ENCODE peak calls at places on chromosomes 6 and 20, in nine cellular contexts. X, B, T, Y, H, J, C, N and R are unnamed samples.

GRCh38 chr6:149043476-149044130 is 273.9 kb upstream of the TAB2 start:
- DNase-seq in J (no peak), N (peak), T (no peak), X (no peak), B (no peak), H (no peak), Y (peak), C (peak), R (no peak)

GRCh38 chr6:43120938-43121913 is 45.1 kb downstream of the PTK7 start:
- DNase-seq in H (peak), T (peak), C (no peak), X (peak), N (peak), B (peak), Y (peak), J (no peak), R (peak)

GRCh38 chr20:2658414-2659354 is 5.3 kb downstream of the IDH3B start:
- DNase-seq in H (no peak), X (no peak), N (peak), Y (no peak), C (peak), B (no peak), J (no peak), T (no peak), R (no peak)

GRCh38 chr6:169990095-169991030 is 238.9 kb downstream of the ERMARD start:
- DNase-seq in J (peak), H (no peak), T (no peak), B (no peak), X (no peak), Y (no peak), N (no peak), C (no peak), R (peak)

GRCh38 chr6:55713411-55713810 is 134.4 kb upstream of the HMGCLL1 start:
- DNase-seq in C (peak), X (no peak), T (no peak), B (no peak), H (peak), J (no peak), Y (no peak), N (peak), R (no peak)

GRCh38 chr6:34990971-34991560 is 102.0 kb downstream of the ANKS1A start:
- DNase-seq in X (no peak), Y (peak), N (no peak), H (peak), J (no peak), B (no peak), C (no peak), T (no peak), R (no peak)

GRCh38 chr20:1301031-1301529 is 27.9 kb downstream of the SDCBP2 start:
- DNase-seq in N (peak), B (no peak), Y (peak), C (no peak), T (no peak), X (no peak), H (peak), J (peak), R (no peak)

GRCh38 chr6:169368200-169368599 is 114.6 kb upstream of the THBS2 start:
- DNase-seq in H (no peak), B (no peak), J (no peak), X (no peak), Y (no peak), T (no peak), C (no peak), N (no peak), R (no peak)

GRCh38 chr6:34447381-34447780 is 18.5 kb upstream of the PACSIN1 start:
- DNase-seq in X (no peak), J (no peak), C (no peak), B (no peak), H (no peak), N (no peak), T (no peak), Y (no peak), R (no peak)

GRCh38 chr20:37574199-37574890 is 46.7 kb upstream of the BLCAP start:
- DNase-seq in N (no peak), H (no peak), Y (peak), C (no peak), X (no peak), T (no peak), J (no peak), B (no peak), R (no peak)

GRCh38 chr20:41051426-41051825 is 22.8 kb downstream of the TOP1 start:
- DNase-seq in H (no peak), T (no peak), J (no peak), C (no peak), B (no peak), Y (no peak), N (no peak), X (no peak), R (no peak)

GRCh38 chr20:8330785-8331699 is 199.0 kb downstream of the PLCB1 start:
- DNase-seq in B (no peak), T (no peak), C (peak), X (peak), N (no peak), J (no peak), Y (no peak), H (no peak), R (no peak)

GRCh38 chr6:168871535-168872106 is 382.0 kb downstream of the THBS2 start:
- DNase-seq in H (no peak), T (no peak), B (no peak), Y (no peak), J (no peak), N (no peak), X (no peak), C (no peak), R (no peak)

GRCh38 chr6:19841181-19841580 is 4.0 kb downstream of the ID4 start:
- DNase-seq in B (no peak), N (no peak), H (no peak), Y (no peak), X (no peak), C (no peak), J (no peak), T (no peak), R (no peak)

GRCh38 chr20:44295995-44296394 is 15.0 kb downstream of the FITM2 start:
- DNase-seq in Y (no peak), B (no peak), H (no peak), X (no peak), T (no peak), N (no peak), J (no peak), C (no peak), R (no peak)

GRCh38 chr6:148758492-148758891 is 11.7 kb downstream of the UST start:
- DNase-seq in C (no peak), H (no peak), T (no peak), B (no peak), Y (no peak), J (peak), X (peak), N (no peak), R (no peak)

GRCh38 chr6:41367700-41368099 is 32.3 kb downstream of the NCR2 start:
- DNase-seq in Y (peak), N (peak), C (peak), X (no peak), J (no peak), T (peak), B (no peak), H (peak), R (no peak)

GRCh38 chr6:27290850-27291208 is 21.2 kb downstream of the POM121L2 start:
- DNase-seq in Y (no peak), N (no peak), H (no peak), T (no peak), B (no peak), X (no peak), C (no peak), J (no peak), R (no peak)

GRCh38 chr6:147201885-147202515 is 2.2 kb upstream of the STXBP5 start:
- DNase-seq in B (peak), Y (peak), H (peak), N (peak), J (no peak), T (no peak), X (no peak), C (peak), R (no peak)

GRCh38 chr20:41678799-41679198 is 60.6 kb upstream of the CHD6 start:
- DNase-seq in Y (no peak), C (no peak), T (no peak), X (no peak), H (no peak), B (no peak), N (no peak), J (no peak), R (no peak)

GRCh38 chr20:63587781-63588591 is 13.9 kb upstream of the HELZ2 start:
- DNase-seq in N (no peak), Y (no peak), X (no peak), T (no peak), C (no peak), H (no peak), B (no peak), J (no peak), R (peak)

GRCh38 chr20:40958598-40958997 is 70.0 kb upstream of the TOP1 start:
- DNase-seq in T (peak), H (no peak), B (peak), X (no peak), J (no peak), N (no peak), C (no peak), Y (no peak), R (no peak)

GRCh38 chr6:13194852-13195251 is 133.5 kb downstream of the TBC1D7 start:
- DNase-seq in B (peak), J (no peak), H (peak), C (peak), Y (peak), T (no peak), N (peak), X (peak), R (no peak)

GRCh38 chr6:169289671-169290408 is 36.2 kb upstream of the THBS2 start:
- DNase-seq in H (peak), C (no peak), X (no peak), T (no peak), Y (no peak), B (no peak), J (no peak), N (no peak), R (no peak)

GRCh38 chr6:30202366-30202765 is 10.8 kb downstream of the TRIM26 start:
- DNase-seq in H (no peak), X (no peak), C (no peak), Y (no peak), B (no peak), J (no peak), T (no peak), N (no peak), R (no peak)

GRCh38 chr20:38723069-38723981 is 961 bp upstream of the SLC32A1 start:
- DNase-seq in C (no peak), B (no peak), J (no peak), H (no peak), Y (no peak), T (no peak), X (no peak), N (no peak), R (peak)

GRCh38 chr6:7107578-7108195 is at the start of gene RREB1:
- DNase-seq in T (no peak), J (peak), X (no peak), Y (peak), H (peak), C (peak), N (peak), B (peak), R (no peak)

GRCh38 chr6:90024633-90025032 is 130.4 kb downstream of the GJA10 start:
- DNase-seq in J (no peak), X (no peak), H (no peak), N (no peak), Y (no peak), T (no peak), C (no peak), B (no peak), R (no peak)

GRCh38 chr20:59044295-59044694 is 1.7 kb upstream of the PRELID3B start:
- DNase-seq in T (no peak), B (no peak), H (no peak), N (no peak), X (no peak), Y (no peak), J (no peak), C (no peak), R (no peak)

GRCh38 chr6:129133770-129134192 is 250.8 kb downstream of the LAMA2 start:
- DNase-seq in T (no peak), B (no peak), H (peak), Y (no peak), C (no peak), N (no peak), J (no peak), X (no peak), R (no peak)

GRCh38 chr6:156953478-156954146 is 176.4 kb downstream of the ARID1B start:
- DNase-seq in T (no peak), N (peak), C (peak), X (peak), H (peak), B (peak), J (peak), Y (peak), R (no peak)

GRCh38 chr6:125169058-125169457 is 15.5 kb downstream of the TPD52L1 start:
- DNase-seq in T (no peak), N (no peak), J (no peak), H (peak), B (peak), X (no peak), C (no peak), Y (peak), R (no peak)

GRCh38 chr20:13348301-13349239 is 127.5 kb downstream of the ISM1 start:
- DNase-seq in H (peak), J (no peak), Y (no peak), B (no peak), X (no peak), C (no peak), T (no peak), N (no peak), R (no peak)

GRCh38 chr6:154721460-154721859 is 11.8 kb upstream of the SCAF8 start:
- DNase-seq in J (no peak), X (no peak), N (no peak), B (no peak), Y (peak), T (no peak), C (no peak), H (peak), R (no peak)
- TF ChIP-seq CTCF in J (no peak), X (no peak), N (no peak), B (no peak), Y (no peak), T (no peak), C (no peak), H (no peak), R (no peak)

DNA sequence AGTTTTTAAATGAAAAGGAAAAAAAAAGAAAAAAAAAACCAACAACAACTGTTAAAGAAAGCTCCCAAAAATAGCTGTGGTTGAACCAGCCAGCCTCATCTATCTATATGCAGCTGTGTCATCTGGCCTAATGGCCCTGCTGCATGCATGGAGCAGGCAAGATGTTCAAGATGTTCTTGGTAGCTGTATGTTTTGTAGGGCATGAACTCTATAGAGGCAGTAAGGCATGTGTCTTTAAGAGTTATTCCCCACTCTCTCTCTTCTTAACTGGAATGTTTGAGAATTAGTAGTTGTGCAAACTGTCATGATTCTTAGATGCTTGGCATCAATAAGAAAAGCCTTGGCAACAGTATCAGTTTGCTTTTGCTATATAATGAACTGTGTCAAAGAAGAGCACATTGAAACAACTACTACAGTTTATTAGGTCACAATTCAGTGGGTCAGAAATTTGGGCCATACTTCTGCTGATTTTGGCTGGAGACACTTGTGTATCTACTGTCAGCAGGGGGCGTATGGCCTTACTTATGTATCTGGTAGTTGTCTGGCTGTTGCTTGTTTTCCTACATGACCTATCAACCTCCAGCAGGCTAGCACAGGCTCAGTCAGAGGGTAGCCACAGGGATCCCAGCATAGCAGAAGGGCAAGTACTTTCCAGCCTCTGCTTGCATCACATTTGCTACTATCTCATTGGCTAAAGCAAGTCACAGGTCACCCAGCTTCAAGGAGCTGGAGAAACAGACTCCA is 56.1 kb upstream of the LAMP5 start:
- DNase-seq in N (peak), J (no peak), X (no peak), B (no peak), T (no peak), C (peak), Y (no peak), H (peak), R (no peak)
- TF ChIP-seq CTCF in N (no peak), J (no peak), X (peak), B (no peak), T (no peak), C (peak), Y (peak), H (peak), R (peak)

GRCh38 chr6:80744213-80744612 is 637.7 kb downstream of the BCKDHB start:
- DNase-seq in T (no peak), B (no peak), C (no peak), J (no peak), N (no peak), H (no peak), X (no peak), Y (no peak), R (no peak)

GRCh38 chr6:80742481-80742880 is 636.0 kb downstream of the BCKDHB start:
- DNase-seq in Y (peak), B (no peak), C (peak), H (peak), N (peak), X (peak), J (no peak), T (no peak), R (no peak)
- TF ChIP-seq CTCF in Y (peak), B (no peak), C (peak), H (peak), N (no peak), X (peak), J (no peak), T (no peak), R (peak)

GRCh38 chr6:53240763-53241162 is 92.1 kb upstream of the GCM1 start:
- DNase-seq in Y (no peak), X (no peak), T (no peak), B (no peak), C (no peak), H (no peak), N (no peak), J (no peak), R (no peak)
- TF ChIP-seq CTCF in Y (no peak), X (no peak), T (no peak), B (no peak), C (no peak), H (no peak), N (no peak), J (no peak), R (no peak)